ENCODE peak calls at places on chromosomes 3 and 15, in nine cellular contexts. T, B, W, X, D, U, P, C and M are unnamed samples.
A peak's percentile ranks its signal among the peaks of the same experiment; 100 is the strongest.

GRCh38 chr3:141231923-141232861 is 567 bp downstream of the PXYLP1 start:
- DNase-seq in T (peak; percentile 9), B (peak; percentile 29), W (peak; percentile 77), X (peak; percentile 27), D (peak; percentile 51), U (peak; percentile 34), P (peak; percentile 24), C (no peak), M (no peak)

GRCh38 chr3:124586126-124587052 is 143.9 kb upstream of the UMPS start:
- DNase-seq in T (no peak), B (no peak), W (no peak), X (no peak), D (no peak), U (no peak), P (peak; percentile 61), C (no peak), M (peak; percentile 28)

GRCh38 chr3:44111482-44111881 is 130.2 kb upstream of the TOPAZ1 start:
- DNase-seq in T (no peak), B (no peak), W (no peak), X (no peak), D (no peak), U (no peak), P (no peak), C (no peak), M (no peak)

GRCh38 chr3:118213892-118214291 is 820.8 kb downstream of the IGSF11 start:
- DNase-seq in T (no peak), B (no peak), W (no peak), X (no peak), D (no peak), U (no peak), P (no peak), C (no peak), M (no peak)

GRCh38 chr15:99253381-99254090 is 2.3 kb downstream of the LRRC28 start:
- DNase-seq in T (no peak), B (no peak), W (no peak), X (no peak), D (no peak), U (no peak), P (no peak), C (no peak), M (no peak)

GRCh38 chr3:38151667-38152265 is 13.3 kb downstream of the MYD88 start:
- DNase-seq in T (no peak), B (no peak), W (peak; percentile 51), X (no peak), D (no peak), U (no peak), P (no peak), C (no peak), M (no peak)

GRCh38 chr3:55588120-55588765 is 101.1 kb upstream of the WNT5A start:
- DNase-seq in T (no peak), B (no peak), W (no peak), X (no peak), D (no peak), U (no peak), P (no peak), C (no peak), M (no peak)

GRCh38 chr3:170689218-170689874 is 103.5 kb upstream of the SLC7A14 start:
- DNase-seq in T (no peak), B (no peak), W (peak; percentile 44), X (peak; percentile 10), D (no peak), U (peak; percentile 73), P (peak; percentile 52), C (no peak), M (no peak)

GRCh38 chr3:113896930-113897329 is 50.9 kb upstream of the ZDHHC23 start:
- DNase-seq in T (no peak), B (no peak), W (no peak), X (no peak), D (no peak), U (no peak), P (no peak), C (no peak), M (no peak)

GRCh38 chr3:169811606-169812123 is 1.0 kb upstream of the LRRIQ4 start:
- DNase-seq in T (peak; percentile 40), B (no peak), W (no peak), X (no peak), D (no peak), U (peak; percentile 32), P (peak; percentile 53), C (no peak), M (no peak)

GRCh38 chr3:98994128-98994762 is 92.8 kb upstream of the DCBLD2 start:
- DNase-seq in T (no peak), B (no peak), W (no peak), X (no peak), D (no peak), U (peak; percentile 9), P (peak; percentile 71), C (no peak), M (peak; percentile 67)

GRCh38 chr3:157174265-157174615 is 14.3 kb upstream of the CCNL1 start:
- DNase-seq in T (no peak), B (peak; percentile 24), W (peak; percentile 40), X (peak; percentile 42), D (peak; percentile 40), U (peak; percentile 57), P (no peak), C (no peak), M (no peak)

GRCh38 chr3:156918746-156919145 is 92.6 kb downstream of the LEKR1 start:
- DNase-seq in T (no peak), B (no peak), W (no peak), X (no peak), D (no peak), U (no peak), P (no peak), C (no peak), M (no peak)

GRCh38 chr3:97736928-97737327 is 27.6 kb upstream of the ARL6 start:
- DNase-seq in T (peak; percentile 10), B (no peak), W (no peak), X (no peak), D (no peak), U (peak; percentile 88), P (peak; percentile 55), C (no peak), M (no peak)

GRCh38 chr3:193656878-193657282 is 63.9 kb downstream of the OPA1 start:
- DNase-seq in T (no peak), B (no peak), W (no peak), X (no peak), D (no peak), U (no peak), P (no peak), C (no peak), M (no peak)

GRCh38 chr3:61667417-61668213 is 106.2 kb downstream of the PTPRG start:
- DNase-seq in T (no peak), B (no peak), W (no peak), X (no peak), D (no peak), U (no peak), P (no peak), C (no peak), M (no peak)

GRCh38 chr3:52453496-52454234 is at the start of gene TNNC1:
- DNase-seq in T (no peak), B (no peak), W (peak; percentile 41), X (no peak), D (no peak), U (no peak), P (no peak), C (no peak), M (no peak)

GRCh38 chr3:46895204-46895660 is 17.7 kb downstream of the PTH1R start:
- DNase-seq in T (peak; percentile 2), B (peak; percentile 80), W (peak; percentile 81), X (peak; percentile 81), D (peak; percentile 84), U (peak; percentile 1), P (peak; percentile 32), C (peak; percentile 46), M (no peak)

GRCh38 chr15:48373855-48374421 is 42.7 kb downstream of the DUT start:
- DNase-seq in T (no peak), B (no peak), W (peak; percentile 23), X (peak; percentile 75), D (no peak), U (no peak), P (peak; percentile 52), C (no peak), M (no peak)

GRCh38 chr3:14462738-14463137 is 60.3 kb downstream of the SLC6A6 start:
- DNase-seq in T (no peak), B (no peak), W (no peak), X (no peak), D (no peak), U (no peak), P (no peak), C (no peak), M (no peak)

GRCh38 chr15:68387288-68388143 is 44.4 kb downstream of the ITGA11 start:
- DNase-seq in T (no peak), B (no peak), W (no peak), X (no peak), D (no peak), U (no peak), P (no peak), C (no peak), M (no peak)

GRCh38 chr3:52395503-52395865 is 49.4 kb downstream of the SEMA3G start:
- DNase-seq in T (no peak), B (no peak), W (no peak), X (no peak), D (no peak), U (no peak), P (no peak), C (no peak), M (no peak)

GRCh38 chr3:42061711-42062408 is 29.3 kb upstream of the TRAK1 start:
- DNase-seq in T (no peak), B (no peak), W (peak; percentile 63), X (peak; percentile 86), D (no peak), U (no peak), P (peak; percentile 82), C (no peak), M (no peak)

GRCh38 chr3:126927846-126928245 is 55.1 kb upstream of the PLXNA1 start:
- DNase-seq in T (no peak), B (no peak), W (no peak), X (no peak), D (no peak), U (no peak), P (peak; percentile 84), C (no peak), M (peak; percentile 55)

GRCh38 chr3:146814601-146815315 is 209.6 kb upstream of the PLSCR5 start:
- DNase-seq in T (no peak), B (no peak), W (no peak), X (no peak), D (no peak), U (no peak), P (no peak), C (no peak), M (no peak)

GRCh38 chr3:55511895-55512585 is 24.9 kb upstream of the WNT5A start:
- DNase-seq in T (no peak), B (no peak), W (no peak), X (no peak), D (no peak), U (no peak), P (no peak), C (no peak), M (no peak)

GRCh38 chr3:4930501-4930900 is 48.7 kb upstream of the BHLHE40 start:
- DNase-seq in T (no peak), B (no peak), W (no peak), X (no peak), D (no peak), U (no peak), P (no peak), C (no peak), M (no peak)

GRCh38 chr3:135975536-135975935 is 10.0 kb downstream of the PPP2R3A start:
- DNase-seq in T (no peak), B (no peak), W (no peak), X (no peak), D (no peak), U (no peak), P (no peak), C (no peak), M (no peak)

GRCh38 chr15:59736181-59736580 is 47.1 kb upstream of the BNIP2 start:
- DNase-seq in T (no peak), B (no peak), W (no peak), X (no peak), D (peak; percentile 38), U (no peak), P (no peak), C (no peak), M (no peak)

GRCh38 chr15:89847101-89847500 is 32.4 kb upstream of the ANPEP start:
- DNase-seq in T (no peak), B (no peak), W (no peak), X (no peak), D (no peak), U (no peak), P (no peak), C (no peak), M (no peak)

GRCh38 chr3:69016901-69017300 is 3.4 kb upstream of the EOGT start:
- DNase-seq in T (no peak), B (no peak), W (no peak), X (no peak), D (no peak), U (no peak), P (no peak), C (no peak), M (no peak)